ENCODE peak calls at places on chromosome 14, in eight cellular contexts. One of them, this sample, is unnamed.

GRCh38 chr14:61471297-61471980 is 150.1 kb downstream of the PRKCH start:
- DNase-seq in suprapubic skin: no peak
- DNase-seq in fibroblast of villous mesenchyme: peak; percentile 45
- DNase-seq in upper lobe of right lung: no peak
- DNase-seq in Peyer's patch: no peak
- DNase-seq in mammary epithelial cell: no peak
- DNase-seq in cardiac muscle cell: no peak
- DNase-seq in body of pancreas: no peak
- DNase-seq in this sample: no peak

GRCh38 chr14:80491131-80491530 is 279.8 kb upstream of the DIO2 start:
- DNase-seq in suprapubic skin: no peak
- DNase-seq in fibroblast of villous mesenchyme: peak; percentile 51
- DNase-seq in upper lobe of right lung: no peak
- DNase-seq in Peyer's patch: no peak
- DNase-seq in mammary epithelial cell: no peak
- DNase-seq in cardiac muscle cell: no peak
- DNase-seq in body of pancreas: peak; percentile 8
- DNase-seq in this sample: peak; percentile 83

GRCh38 chr14:44940944-44941343 is 20.8 kb downstream of the KLHL28 start:
- DNase-seq in suprapubic skin: no peak
- DNase-seq in fibroblast of villous mesenchyme: no peak
- DNase-seq in upper lobe of right lung: no peak
- DNase-seq in Peyer's patch: no peak
- DNase-seq in mammary epithelial cell: no peak
- DNase-seq in cardiac muscle cell: no peak
- DNase-seq in body of pancreas: no peak
- DNase-seq in this sample: no peak

GRCh38 chr14:69658664-69659261 is 47.4 kb downstream of the SUSD6 start:
- DNase-seq in suprapubic skin: no peak
- DNase-seq in fibroblast of villous mesenchyme: no peak
- DNase-seq in upper lobe of right lung: no peak
- DNase-seq in Peyer's patch: peak; percentile 66
- DNase-seq in mammary epithelial cell: peak; percentile 88
- DNase-seq in cardiac muscle cell: no peak
- DNase-seq in body of pancreas: no peak
- DNase-seq in this sample: no peak

GRCh38 chr14:44895716-44896115 is 66.0 kb downstream of the KLHL28 start:
- DNase-seq in suprapubic skin: no peak
- DNase-seq in fibroblast of villous mesenchyme: peak; percentile 65
- DNase-seq in upper lobe of right lung: no peak
- DNase-seq in Peyer's patch: no peak
- DNase-seq in mammary epithelial cell: peak; percentile 48
- DNase-seq in cardiac muscle cell: no peak
- DNase-seq in body of pancreas: no peak
- DNase-seq in this sample: no peak

GRCh38 chr14:55353686-55354467 is 57.8 kb downstream of the ATG14 start:
- DNase-seq in suprapubic skin: no peak
- DNase-seq in fibroblast of villous mesenchyme: no peak
- DNase-seq in upper lobe of right lung: no peak
- DNase-seq in Peyer's patch: no peak
- DNase-seq in mammary epithelial cell: peak; percentile 50
- DNase-seq in cardiac muscle cell: no peak
- DNase-seq in body of pancreas: no peak
- DNase-seq in this sample: no peak

GRCh38 chr14:31362746-31363145 is 57.6 kb downstream of the HEATR5A start:
- DNase-seq in suprapubic skin: no peak
- DNase-seq in fibroblast of villous mesenchyme: no peak
- DNase-seq in upper lobe of right lung: no peak
- DNase-seq in Peyer's patch: no peak
- DNase-seq in mammary epithelial cell: peak; percentile 24
- DNase-seq in cardiac muscle cell: no peak
- DNase-seq in body of pancreas: no peak
- DNase-seq in this sample: no peak

GRCh38 chr14:96215845-96216244 is 11.2 kb downstream of the BDKRB2 start:
- DNase-seq in suprapubic skin: no peak
- DNase-seq in fibroblast of villous mesenchyme: no peak
- DNase-seq in upper lobe of right lung: no peak
- DNase-seq in Peyer's patch: no peak
- DNase-seq in mammary epithelial cell: peak; percentile 75
- DNase-seq in cardiac muscle cell: no peak
- DNase-seq in body of pancreas: no peak
- DNase-seq in this sample: no peak

GRCh38 chr14:87049886-87050820 is 942.8 kb downstream of the GALC start:
- DNase-seq in suprapubic skin: no peak
- DNase-seq in fibroblast of villous mesenchyme: peak; percentile 11
- DNase-seq in upper lobe of right lung: no peak
- DNase-seq in Peyer's patch: no peak
- DNase-seq in mammary epithelial cell: peak; percentile 75
- DNase-seq in cardiac muscle cell: peak; percentile 40
- DNase-seq in body of pancreas: peak; percentile 68
- DNase-seq in this sample: no peak

GRCh38 chr14:35861204-35861868 is 35.2 kb downstream of the BRMS1L start:
- DNase-seq in suprapubic skin: no peak
- DNase-seq in fibroblast of villous mesenchyme: no peak
- DNase-seq in upper lobe of right lung: no peak
- DNase-seq in Peyer's patch: no peak
- DNase-seq in mammary epithelial cell: no peak
- DNase-seq in cardiac muscle cell: peak; percentile 7
- DNase-seq in body of pancreas: no peak
- DNase-seq in this sample: no peak

GRCh38 chr14:84797326-84797725 is 732.6 kb upstream of the FLRT2 start:
- DNase-seq in suprapubic skin: no peak
- DNase-seq in fibroblast of villous mesenchyme: no peak
- DNase-seq in upper lobe of right lung: no peak
- DNase-seq in Peyer's patch: no peak
- DNase-seq in mammary epithelial cell: no peak
- DNase-seq in cardiac muscle cell: no peak
- DNase-seq in body of pancreas: no peak
- DNase-seq in this sample: no peak

GRCh38 chr14:51607677-51608076 is 44.0 kb upstream of the FRMD6 start:
- DNase-seq in suprapubic skin: no peak
- DNase-seq in fibroblast of villous mesenchyme: peak; percentile 95
- DNase-seq in upper lobe of right lung: no peak
- DNase-seq in Peyer's patch: no peak
- DNase-seq in mammary epithelial cell: no peak
- DNase-seq in cardiac muscle cell: no peak
- DNase-seq in body of pancreas: no peak
- DNase-seq in this sample: no peak

GRCh38 chr14:68293404-68293803 is 473.8 kb downstream of the RAD51B start:
- DNase-seq in suprapubic skin: no peak
- DNase-seq in fibroblast of villous mesenchyme: no peak
- DNase-seq in upper lobe of right lung: no peak
- DNase-seq in Peyer's patch: no peak
- DNase-seq in mammary epithelial cell: no peak
- DNase-seq in cardiac muscle cell: no peak
- DNase-seq in body of pancreas: peak; percentile 47
- DNase-seq in this sample: no peak

GRCh38 chr14:99041820-99042174 is 230.2 kb downstream of the BCL11B start:
- DNase-seq in suprapubic skin: no peak
- DNase-seq in fibroblast of villous mesenchyme: no peak
- DNase-seq in upper lobe of right lung: no peak
- DNase-seq in Peyer's patch: no peak
- DNase-seq in mammary epithelial cell: no peak
- DNase-seq in cardiac muscle cell: no peak
- DNase-seq in body of pancreas: no peak
- DNase-seq in this sample: no peak

GRCh38 chr14:29168149-29168548 is 401.6 kb downstream of the FOXG1 start:
- DNase-seq in suprapubic skin: no peak
- DNase-seq in fibroblast of villous mesenchyme: no peak
- DNase-seq in upper lobe of right lung: no peak
- DNase-seq in Peyer's patch: no peak
- DNase-seq in mammary epithelial cell: no peak
- DNase-seq in cardiac muscle cell: no peak
- DNase-seq in body of pancreas: no peak
- DNase-seq in this sample: no peak

GRCh38 chr14:91885113-91885712 is 17.9 kb upstream of the TC2N start:
- DNase-seq in suprapubic skin: no peak
- DNase-seq in fibroblast of villous mesenchyme: no peak
- DNase-seq in upper lobe of right lung: no peak
- DNase-seq in Peyer's patch: no peak
- DNase-seq in mammary epithelial cell: no peak
- DNase-seq in cardiac muscle cell: no peak
- DNase-seq in body of pancreas: no peak
- DNase-seq in this sample: no peak

DNA sequence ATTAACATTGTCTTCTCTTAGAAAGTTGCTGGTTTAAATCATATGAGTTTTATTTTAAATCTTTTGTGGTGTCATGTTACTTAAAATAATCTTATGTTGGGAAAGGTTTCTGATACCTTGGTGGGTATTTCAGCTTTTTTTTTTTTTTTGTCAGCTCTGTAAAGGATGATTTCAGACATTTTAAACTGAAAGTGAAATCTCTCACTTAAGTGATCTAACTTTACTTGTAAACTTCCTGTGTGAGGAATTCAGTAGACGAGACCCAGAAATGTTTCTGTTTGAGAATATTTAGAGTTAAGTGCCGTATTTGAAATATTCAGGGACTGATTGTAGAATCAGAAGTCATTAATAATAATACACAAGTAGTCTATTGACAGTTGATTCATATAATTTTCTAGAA is 37.8 kb downstream of the PROX2 start:
- DNase-seq in suprapubic skin: no peak
- DNase-seq in fibroblast of villous mesenchyme: peak; percentile 53
- DNase-seq in upper lobe of right lung: no peak
- DNase-seq in Peyer's patch: no peak
- DNase-seq in mammary epithelial cell: no peak
- DNase-seq in cardiac muscle cell: no peak
- DNase-seq in body of pancreas: no peak
- DNase-seq in this sample: no peak
- TF ChIP-seq CTCF in suprapubic skin: no peak
- TF ChIP-seq CTCF in fibroblast of villous mesenchyme: no peak
- TF ChIP-seq CTCF in upper lobe of right lung: no peak
- TF ChIP-seq CTCF in Peyer's patch: no peak
- TF ChIP-seq CTCF in mammary epithelial cell: no peak
- TF ChIP-seq CTCF in cardiac muscle cell: no peak
- TF ChIP-seq CTCF in body of pancreas: no peak
- TF ChIP-seq CTCF in this sample: no peak

GRCh38 chr14:78136695-78137094 is 33.5 kb upstream of the NRXN3 start:
- DNase-seq in suprapubic skin: no peak
- DNase-seq in fibroblast of villous mesenchyme: no peak
- DNase-seq in upper lobe of right lung: no peak
- DNase-seq in Peyer's patch: no peak
- DNase-seq in mammary epithelial cell: no peak
- DNase-seq in cardiac muscle cell: no peak
- DNase-seq in body of pancreas: no peak
- DNase-seq in this sample: no peak

GRCh38 chr14:78142994-78143393 is 27.2 kb upstream of the NRXN3 start:
- DNase-seq in suprapubic skin: no peak
- DNase-seq in fibroblast of villous mesenchyme: no peak
- DNase-seq in upper lobe of right lung: no peak
- DNase-seq in Peyer's patch: no peak
- DNase-seq in mammary epithelial cell: no peak
- DNase-seq in cardiac muscle cell: no peak
- DNase-seq in body of pancreas: no peak
- DNase-seq in this sample: no peak

GRCh38 chr14:78143489-78144145 is 26.6 kb upstream of the NRXN3 start:
- DNase-seq in suprapubic skin: no peak
- DNase-seq in fibroblast of villous mesenchyme: no peak
- DNase-seq in upper lobe of right lung: no peak
- DNase-seq in Peyer's patch: no peak
- DNase-seq in mammary epithelial cell: peak; percentile 41
- DNase-seq in cardiac muscle cell: no peak
- DNase-seq in body of pancreas: no peak
- DNase-seq in this sample: peak; percentile 13

GRCh38 chr14:78141590-78141989 is 28.6 kb upstream of the NRXN3 start:
- DNase-seq in suprapubic skin: no peak
- DNase-seq in fibroblast of villous mesenchyme: no peak
- DNase-seq in upper lobe of right lung: no peak
- DNase-seq in Peyer's patch: no peak
- DNase-seq in mammary epithelial cell: no peak
- DNase-seq in cardiac muscle cell: no peak
- DNase-seq in body of pancreas: no peak
- DNase-seq in this sample: no peak
- TF ChIP-seq CTCF in suprapubic skin: no peak
- TF ChIP-seq CTCF in fibroblast of villous mesenchyme: no peak
- TF ChIP-seq CTCF in upper lobe of right lung: no peak
- TF ChIP-seq CTCF in Peyer's patch: no peak
- TF ChIP-seq CTCF in mammary epithelial cell: no peak
- TF ChIP-seq CTCF in cardiac muscle cell: no peak
- TF ChIP-seq CTCF in body of pancreas: no peak
- TF ChIP-seq CTCF in this sample: no peak

GRCh38 chr14:73235531-73236155 is 1.7 kb upstream of the PAPLN start:
- DNase-seq in suprapubic skin: no peak
- DNase-seq in fibroblast of villous mesenchyme: peak; percentile 58
- DNase-seq in upper lobe of right lung: no peak
- DNase-seq in Peyer's patch: no peak
- DNase-seq in mammary epithelial cell: no peak
- DNase-seq in cardiac muscle cell: no peak
- DNase-seq in body of pancreas: no peak
- DNase-seq in this sample: no peak
- TF ChIP-seq CTCF in suprapubic skin: no peak
- TF ChIP-seq CTCF in fibroblast of villous mesenchyme: no peak
- TF ChIP-seq CTCF in upper lobe of right lung: no peak
- TF ChIP-seq CTCF in Peyer's patch: no peak
- TF ChIP-seq CTCF in mammary epithelial cell: no peak
- TF ChIP-seq CTCF in cardiac muscle cell: no peak
- TF ChIP-seq CTCF in body of pancreas: no peak
- TF ChIP-seq CTCF in this sample: no peak

GRCh38 chr14:23217032-23217431 is 20.7 kb upstream of the RNF212B start:
- DNase-seq in suprapubic skin: no peak
- DNase-seq in fibroblast of villous mesenchyme: no peak
- DNase-seq in upper lobe of right lung: no peak
- DNase-seq in Peyer's patch: no peak
- DNase-seq in mammary epithelial cell: no peak
- DNase-seq in cardiac muscle cell: no peak
- DNase-seq in body of pancreas: no peak
- DNase-seq in this sample: no peak

GRCh38 chr14:23209651-23210423 is 26.4 kb upstream of the SLC7A8 start:
- DNase-seq in suprapubic skin: no peak
- DNase-seq in fibroblast of villous mesenchyme: peak; percentile 41
- DNase-seq in upper lobe of right lung: no peak
- DNase-seq in Peyer's patch: no peak
- DNase-seq in mammary epithelial cell: peak; percentile 84
- DNase-seq in cardiac muscle cell: no peak
- DNase-seq in body of pancreas: no peak
- DNase-seq in this sample: no peak

GRCh38 chr14:23217621-23218020 is 20.1 kb upstream of the RNF212B start:
- DNase-seq in suprapubic skin: no peak
- DNase-seq in fibroblast of villous mesenchyme: no peak
- DNase-seq in upper lobe of right lung: no peak
- DNase-seq in Peyer's patch: no peak
- DNase-seq in mammary epithelial cell: peak; percentile 38
- DNase-seq in cardiac muscle cell: no peak
- DNase-seq in body of pancreas: no peak
- DNase-seq in this sample: no peak

GRCh38 chr14:23219075-23219474 is 18.7 kb upstream of the RNF212B start:
- DNase-seq in suprapubic skin: no peak
- DNase-seq in fibroblast of villous mesenchyme: no peak
- DNase-seq in upper lobe of right lung: no peak
- DNase-seq in Peyer's patch: no peak
- DNase-seq in mammary epithelial cell: no peak
- DNase-seq in cardiac muscle cell: no peak
- DNase-seq in body of pancreas: no peak
- DNase-seq in this sample: no peak

DNA sequence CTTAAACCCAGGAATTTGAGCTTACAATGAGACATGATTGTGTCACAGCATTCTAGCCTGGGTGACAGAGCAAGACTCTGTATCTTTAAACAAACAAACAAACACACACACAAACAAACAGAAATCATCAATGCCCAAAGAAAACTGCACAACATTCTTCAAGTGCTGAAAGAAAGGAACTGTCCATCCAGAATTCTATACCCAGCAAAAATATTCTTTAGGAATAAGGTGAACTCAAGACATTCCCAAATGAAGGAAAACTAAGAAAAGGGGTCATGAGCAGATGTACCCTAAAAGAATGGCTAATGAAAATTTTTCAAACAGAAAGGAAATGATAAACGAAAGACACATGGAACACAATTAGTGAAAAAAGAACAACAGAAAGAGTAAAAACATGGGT is 22.3 kb upstream of the RNF212B start:
- DNase-seq in suprapubic skin: no peak
- DNase-seq in fibroblast of villous mesenchyme: no peak
- DNase-seq in upper lobe of right lung: no peak
- DNase-seq in Peyer's patch: no peak
- DNase-seq in mammary epithelial cell: no peak
- DNase-seq in cardiac muscle cell: no peak
- DNase-seq in body of pancreas: no peak
- DNase-seq in this sample: no peak
- TF ChIP-seq CTCF in suprapubic skin: no peak
- TF ChIP-seq CTCF in fibroblast of villous mesenchyme: no peak
- TF ChIP-seq CTCF in upper lobe of right lung: no peak
- TF ChIP-seq CTCF in Peyer's patch: no peak
- TF ChIP-seq CTCF in mammary epithelial cell: no peak
- TF ChIP-seq CTCF in cardiac muscle cell: no peak
- TF ChIP-seq CTCF in body of pancreas: no peak
- TF ChIP-seq CTCF in this sample: no peak

This sample was measured in astrocyte of the cerebellum.